ENCODE peak calls at places on chromosome 21, in seven cellular contexts. G is fibroblast of mammary gland, E is BE2C, Q is uterus, N is neural crest cell, V is left ventricle myocardium inferior, O is breast epithelium. U is an unnamed sample.

GRCh38 chr21:36703123-36703522 is 4.2 kb downstream of the SIM2 start:
- DNase-seq in E (no peak), O (no peak), G (no peak), Q (no peak), V (no peak), N (no peak), U (no peak)

GRCh38 chr21:27406297-27407009 is 439.6 kb upstream of the ADAMTS5 start:
- DNase-seq in G (peak; percentile 79), E (no peak), V (no peak), N (no peak), O (no peak), Q (no peak), U (peak; percentile 62)

GRCh38 chr21:37364722-37365121 is 1.9 kb upstream of the DYRK1A start:
- DNase-seq in V (no peak), E (no peak), N (no peak), Q (no peak), O (no peak), G (no peak), U (no peak)

GRCh38 chr21:46009951-46010655 is 28.5 kb downstream of the COL6A1 start:
- DNase-seq in Q (no peak), O (no peak), E (no peak), G (no peak), N (no peak), V (no peak), U (no peak)

GRCh38 chr21:36035381-36035791 is 24.9 kb downstream of the SETD4 start:
- DNase-seq in V (no peak), N (no peak), G (no peak), O (no peak), E (peak; percentile 84), Q (no peak), U (no peak)

GRCh38 chr21:28431527-28432200 is 561.0 kb downstream of the LTN1 start:
- DNase-seq in G (peak; percentile 91), V (no peak), O (no peak), N (no peak), Q (no peak), E (no peak), U (peak; percentile 44)

GRCh38 chr21:31218830-31219608 is 125.0 kb downstream of the TIAM1 start:
- DNase-seq in N (no peak), G (peak; percentile 93), E (no peak), O (no peak), V (peak; percentile 50), Q (peak; percentile 55), U (no peak)

GRCh38 chr21:27268290-27268689 is 301.4 kb upstream of the ADAMTS5 start:
- DNase-seq in E (no peak), O (no peak), N (no peak), Q (no peak), G (peak; percentile 78), V (no peak), U (peak; percentile 67)

GRCh38 chr21:45799765-45800338 is 156.3 kb downstream of the PCBP3 start:
- DNase-seq in E (no peak), O (no peak), G (no peak), Q (no peak), V (no peak), N (no peak), U (no peak)

GRCh38 chr21:37367301-37367757 is 756 bp downstream of the DYRK1A start:
- DNase-seq in O (no peak), V (no peak), E (peak; percentile 11), N (no peak), Q (no peak), G (no peak), U (no peak)

GRCh38 chr21:45554477-45555175 is 12.4 kb upstream of the SLC19A1 start:
- DNase-seq in V (peak; percentile 86), E (peak; percentile 88), G (peak; percentile 54), Q (peak; percentile 89), N (peak; percentile 88), O (peak; percentile 83), U (peak; percentile 72)

GRCh38 chr21:46515109-46515508 is 56.4 kb downstream of the DIP2A start:
- DNase-seq in V (peak; percentile 52), N (no peak), Q (peak; percentile 26), O (no peak), G (peak; percentile 60), E (no peak), U (no peak)

GRCh38 chr21:37273911-37274690 is 7.0 kb upstream of the VPS26C start:
- DNase-seq in N (no peak), V (no peak), Q (no peak), O (no peak), E (no peak), G (no peak), U (no peak)

GRCh38 chr21:16912075-16912474 is 600.8 kb upstream of the CXADR start:
- DNase-seq in E (no peak), G (peak; percentile 26), O (no peak), Q (no peak), V (no peak), N (no peak), U (peak; percentile 18)

GRCh38 chr21:17454315-17455027 is 58.4 kb upstream of the CXADR start:
- DNase-seq in G (peak; percentile 93), O (no peak), Q (peak; percentile 81), N (peak; percentile 71), E (peak; percentile 87), V (peak; percentile 20), U (peak; percentile 90)

GRCh38 chr21:14533555-14534400 is 12.3 kb downstream of the SAMSN1 start:
- DNase-seq in Q (no peak), V (no peak), E (no peak), N (no peak), G (peak; percentile 79), O (no peak), U (no peak)

GRCh38 chr21:29717659-29718058 is 222.1 kb downstream of the GRIK1 start:
- DNase-seq in V (no peak), N (no peak), O (no peak), G (no peak), Q (no peak), E (no peak), U (no peak)

GRCh38 chr21:14589855-14590563 is 43.9 kb upstream of the SAMSN1 start:
- DNase-seq in Q (no peak), V (no peak), G (no peak), N (no peak), O (no peak), E (no peak), U (no peak)

GRCh38 chr21:34609244-34609950 is 5.5 kb downstream of the RCAN1 start:
- DNase-seq in N (no peak), V (no peak), G (no peak), Q (no peak), E (no peak), O (no peak), U (no peak)

GRCh38 chr21:43269461-43269860 is 100.7 kb downstream of the CRYAA start:
- DNase-seq in E (peak; percentile 37), V (peak; percentile 6), O (no peak), G (no peak), Q (no peak), N (no peak), U (no peak)
- TF ChIP-seq CTCF in E (peak; percentile 46), V (no peak), O (no peak), G (peak; percentile 17), Q (no peak), N (peak; percentile 28), U (peak; percentile 15)

GRCh38 chr21:42632336-42632751 is 21.1 kb upstream of the PDE9A start:
- DNase-seq in Q (no peak), E (no peak), G (no peak), N (no peak), O (peak; percentile 33), V (no peak), U (no peak)
- TF ChIP-seq CTCF in Q (no peak), E (no peak), G (no peak), N (no peak), O (no peak), V (no peak), U (no peak)

GRCh38 chr21:32494946-32495703 is 82.6 kb downstream of the EVA1C start:
- DNase-seq in N (no peak), G (peak; percentile 81), O (no peak), V (no peak), E (no peak), Q (peak; percentile 52), U (peak; percentile 77)

GRCh38 chr21:32496536-32496935 is 84.0 kb downstream of the EVA1C start:
- DNase-seq in E (no peak), V (no peak), O (no peak), N (no peak), Q (no peak), G (no peak), U (no peak)

DNA sequence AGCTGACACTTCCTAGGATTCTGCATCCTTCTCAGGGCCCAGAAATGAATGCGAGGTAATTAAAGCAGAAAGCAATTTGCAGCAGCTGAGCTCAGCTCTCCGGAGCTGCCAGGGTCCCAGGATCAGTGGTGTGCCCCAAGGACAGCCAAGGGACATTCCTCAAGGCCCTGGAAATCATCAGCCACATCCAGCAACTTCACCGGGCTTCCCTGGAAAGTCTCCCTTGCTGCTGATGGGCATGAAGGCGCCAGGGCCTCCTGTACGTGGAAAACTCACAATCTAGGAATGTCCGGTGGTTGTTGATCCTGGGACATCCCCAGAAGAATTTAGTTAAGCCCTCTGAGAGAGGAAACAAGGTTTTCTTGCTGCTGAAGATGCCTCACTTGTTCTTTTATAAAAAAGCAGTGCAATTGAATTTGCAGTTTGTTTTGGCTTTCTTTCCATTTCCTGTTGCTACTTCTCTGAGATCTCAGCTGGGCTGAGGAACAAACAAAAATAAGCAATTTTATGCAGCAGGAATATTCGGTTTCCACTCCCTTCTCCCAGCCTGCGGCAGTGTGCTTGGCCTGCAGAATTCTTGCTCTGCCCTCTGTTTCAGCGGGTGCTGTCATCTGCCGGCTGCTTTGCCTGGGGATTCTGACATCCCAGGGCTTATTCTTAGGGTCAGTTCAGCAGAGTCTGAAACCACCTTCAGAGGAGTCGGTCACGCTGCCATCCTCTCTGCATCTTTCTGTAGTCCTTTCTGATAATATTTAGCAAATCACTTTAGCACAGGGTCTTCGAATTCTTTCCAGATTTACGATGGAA is 85.9 kb downstream of the TCP10L start:
- DNase-seq in O (no peak), Q (no peak), G (peak; percentile 43), V (no peak), N (no peak), E (no peak), U (peak; percentile 69)
- TF ChIP-seq CTCF in O (no peak), Q (no peak), G (no peak), V (no peak), N (no peak), E (no peak), U (no peak)

GRCh38 chr21:33127154-33127893 is 57.4 kb downstream of the OLIG1 start:
- DNase-seq in Q (peak; percentile 36), N (peak; percentile 89), O (no peak), E (peak; percentile 74), G (peak; percentile 67), V (peak; percentile 46), U (peak; percentile 84)

GRCh38 chr21:33135925-33136324 is 66.0 kb downstream of the OLIG1 start:
- DNase-seq in V (no peak), O (no peak), N (no peak), Q (no peak), G (no peak), E (no peak), U (no peak)

GRCh38 chr21:33133912-33134311 is 64.0 kb downstream of the OLIG1 start:
- DNase-seq in N (no peak), O (no peak), V (no peak), Q (no peak), G (no peak), E (no peak), U (no peak)

GRCh38 chr21:33128538-33128937 is 58.6 kb downstream of the OLIG1 start:
- DNase-seq in O (no peak), V (no peak), N (no peak), E (no peak), G (no peak), Q (no peak), U (no peak)

DNA sequence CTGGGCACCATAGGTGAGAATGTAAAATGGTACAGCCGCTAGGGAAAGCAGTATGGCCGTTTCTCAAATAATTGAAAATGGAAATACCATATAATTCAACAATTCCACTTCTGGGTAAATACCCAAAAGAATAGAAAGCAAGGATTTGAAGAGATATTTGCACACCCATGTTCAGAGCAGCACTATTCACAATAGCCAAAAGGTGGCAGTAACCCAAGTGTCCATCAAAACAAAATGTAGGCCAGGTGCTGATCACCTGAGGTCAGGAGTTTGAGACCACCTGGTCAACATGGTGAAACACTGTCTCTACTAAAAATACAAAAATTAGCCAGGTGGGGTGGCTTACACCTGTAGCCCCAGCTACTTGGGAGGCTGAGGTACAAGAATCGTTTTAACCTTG is 62.1 kb downstream of the OLIG1 start:
- DNase-seq in Q (no peak), E (no peak), O (no peak), V (no peak), G (no peak), N (no peak), U (no peak)
- TF ChIP-seq CTCF in Q (no peak), E (peak; percentile 22), O (no peak), V (peak; percentile 13), G (peak; percentile 6), N (peak; percentile 36), U (no peak)

U was measured in foreskin fibroblast.